ENCODE peak calls at places on chromosomes 5 and 9, in eight cellular contexts. Q, H, N, L, I, V, A and P are unnamed samples.

GRCh38 chr5:101897914-101898313 is 398.2 kb downstream of the SLCO4C1 start:
- DNase-seq in Q (no peak), H (no peak), N (no peak), L (peak), I (no peak), V (no peak), A (no peak), P (no peak)

GRCh38 chr5:92332039-92332438 is 948.9 kb upstream of the ARRDC3 start:
- DNase-seq in Q (no peak), H (no peak), N (no peak), L (no peak), I (no peak), V (peak), A (no peak), P (no peak)

GRCh38 chr5:35859101-35859661 is 2.5 kb downstream of the IL7R start:
- DNase-seq in Q (peak), H (peak), N (no peak), L (no peak), I (no peak), V (peak), A (no peak), P (no peak)

GRCh38 chr5:126624534-126624933 is 23.8 kb downstream of the PHAX start:
- DNase-seq in Q (no peak), H (no peak), N (no peak), L (peak), I (no peak), V (peak), A (no peak), P (no peak)

GRCh38 chr9:137816531-137817235 is 60.9 kb upstream of the CACNA1B start:
- DNase-seq in Q (no peak), H (no peak), N (no peak), L (no peak), I (no peak), V (no peak), A (no peak), P (no peak)

GRCh38 chr9:12640021-12640587 is 53.1 kb upstream of the TYRP1 start:
- DNase-seq in Q (no peak), H (no peak), N (no peak), L (no peak), I (no peak), V (peak), A (no peak), P (no peak)

GRCh38 chr5:81134066-81134465 is 99.1 kb upstream of the CKMT2 start:
- DNase-seq in Q (no peak), H (no peak), N (no peak), L (no peak), I (no peak), V (no peak), A (no peak), P (no peak)

GRCh38 chr5:146540421-146540820 is 24.4 kb upstream of the GPR151 start:
- DNase-seq in Q (no peak), H (no peak), N (no peak), L (no peak), I (no peak), V (peak), A (no peak), P (no peak)

GRCh38 chr5:10553476-10553875 is 10.4 kb upstream of the ANKRD33B start:
- DNase-seq in Q (no peak), H (no peak), N (no peak), L (no peak), I (no peak), V (no peak), A (no peak), P (no peak)

GRCh38 chr9:133103183-133103986 is 17.7 kb downstream of the RALGDS start:
- DNase-seq in Q (peak), H (no peak), N (peak), L (peak), I (no peak), V (peak), A (peak), P (peak)

GRCh38 chr5:181261320-181262085 is 560 bp upstream of the TRIM52 start:
- DNase-seq in Q (peak), H (peak), N (peak), L (no peak), I (peak), V (peak), A (peak), P (peak)

GRCh38 chr9:129384887-129385614 is 207.0 kb upstream of the IER5L start:
- DNase-seq in Q (no peak), H (no peak), N (no peak), L (no peak), I (no peak), V (no peak), A (peak), P (no peak)

GRCh38 chr9:82180711-82181110 is 192.1 kb downstream of the SPATA31D1 start:
- DNase-seq in Q (no peak), H (no peak), N (no peak), L (no peak), I (no peak), V (peak), A (no peak), P (no peak)

GRCh38 chr9:124858330-124859046 is 3.3 kb downstream of the RPL35 start:
- DNase-seq in Q (no peak), H (no peak), N (no peak), L (no peak), I (no peak), V (no peak), A (no peak), P (no peak)

GRCh38 chr5:1510631-1511030 is 13.1 kb downstream of the LPCAT1 start:
- DNase-seq in Q (no peak), H (no peak), N (peak), L (no peak), I (peak), V (no peak), A (peak), P (peak)

GRCh38 chr9:116806075-116806474 is 119.0 kb downstream of the TRIM32 start:
- DNase-seq in Q (no peak), H (no peak), N (no peak), L (no peak), I (no peak), V (peak), A (no peak), P (no peak)

GRCh38 chr9:126312584-126313551 is 13.8 kb upstream of the MVB12B start:
- DNase-seq in Q (no peak), H (no peak), N (no peak), L (no peak), I (no peak), V (no peak), A (no peak), P (no peak)

GRCh38 chr5:133868946-133869674 is 99.3 kb downstream of the C5orf15 start:
- DNase-seq in Q (peak), H (peak), N (peak), L (peak), I (peak), V (peak), A (peak), P (peak)

GRCh38 chr9:35269919-35270318 is 108.1 kb downstream of the UNC13B start:
- DNase-seq in Q (no peak), H (no peak), N (no peak), L (no peak), I (no peak), V (no peak), A (no peak), P (no peak)
- H3K27ac ChIP-seq in Q (no peak), H (no peak), N (peak), L (no peak), I (no peak), V (no peak), A (peak), P (no peak)

DNA sequence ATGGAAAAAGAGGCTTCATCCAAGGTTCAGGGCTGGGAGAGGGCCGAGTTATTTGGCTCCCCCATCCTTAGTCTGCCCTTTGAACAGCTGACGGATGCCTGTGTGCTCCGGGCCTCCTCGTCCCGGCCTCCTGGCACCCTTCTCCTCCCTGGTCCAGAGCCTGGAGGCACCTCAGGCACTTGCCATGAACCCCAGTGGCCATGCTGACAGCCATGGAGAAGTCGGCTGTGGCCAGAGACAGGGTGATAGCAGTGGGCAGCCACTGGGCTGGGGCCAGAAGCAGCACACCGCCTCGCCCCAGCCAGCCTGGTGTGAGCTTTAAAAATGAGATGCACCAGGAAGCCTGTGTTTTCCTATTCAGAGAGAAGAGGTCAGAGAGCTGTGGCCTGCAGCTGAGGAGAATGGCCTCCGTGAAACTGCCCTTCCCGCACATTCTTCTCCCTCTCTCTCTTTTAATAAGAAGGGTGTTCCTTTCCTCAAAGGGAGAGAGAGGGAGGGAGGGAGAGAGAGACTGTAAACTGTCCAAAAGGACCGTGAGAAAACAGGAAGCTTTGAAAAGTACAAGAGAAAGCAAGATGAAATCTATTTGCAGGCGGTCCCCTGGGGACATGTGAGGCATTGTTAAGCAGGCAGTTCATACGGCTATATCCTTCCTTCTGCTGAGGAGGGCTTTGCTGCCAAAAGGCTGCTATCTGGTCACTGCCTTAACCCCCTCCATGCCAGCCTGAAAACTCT is 55.3 kb downstream of the ZNF366 start:
- DNase-seq in Q (no peak), H (no peak), N (peak), L (no peak), I (peak), V (peak), A (peak), P (peak)
- H3K27ac ChIP-seq in Q (no peak), H (no peak), N (peak), L (peak), I (peak), V (peak), A (peak), P (peak)

GRCh38 chr5:176754376-176754942 is 55.9 kb upstream of the UNC5A start:
- DNase-seq in Q (no peak), H (no peak), N (no peak), L (no peak), I (no peak), V (peak), A (no peak), P (no peak)
- H3K27ac ChIP-seq in Q (no peak), H (no peak), N (no peak), L (no peak), I (no peak), V (no peak), A (no peak), P (no peak)

GRCh38 chr5:52886206-52886605 is 98.5 kb downstream of the ITGA1 start:
- DNase-seq in Q (no peak), H (no peak), N (no peak), L (no peak), I (no peak), V (no peak), A (no peak), P (no peak)
- H3K27ac ChIP-seq in Q (no peak), H (no peak), N (no peak), L (no peak), I (no peak), V (no peak), A (peak), P (no peak)

GRCh38 chr9:93120846-93121315 is 13.2 kb downstream of the NINJ1 start:
- DNase-seq in Q (no peak), H (no peak), N (no peak), L (no peak), I (no peak), V (no peak), A (no peak), P (no peak)

GRCh38 chr9:93117924-93118862 is 15.9 kb downstream of the NINJ1 start:
- DNase-seq in Q (no peak), H (no peak), N (no peak), L (no peak), I (no peak), V (no peak), A (peak), P (no peak)

GRCh38 chr9:93119703-93119952 is 14.4 kb downstream of the NINJ1 start:
- DNase-seq in Q (no peak), H (no peak), N (no peak), L (no peak), I (no peak), V (no peak), A (no peak), P (no peak)

GRCh38 chr9:93119953-93120845 is 13.9 kb downstream of the NINJ1 start:
- DNase-seq in Q (peak), H (no peak), N (peak), L (no peak), I (peak), V (peak), A (peak), P (peak)

GRCh38 chr9:93118863-93119702 is 15.0 kb downstream of the NINJ1 start:
- DNase-seq in Q (no peak), H (no peak), N (no peak), L (no peak), I (no peak), V (no peak), A (peak), P (no peak)
- H3K27ac ChIP-seq in Q (no peak), H (no peak), N (no peak), L (no peak), I (peak), V (no peak), A (peak), P (no peak)

DNA sequence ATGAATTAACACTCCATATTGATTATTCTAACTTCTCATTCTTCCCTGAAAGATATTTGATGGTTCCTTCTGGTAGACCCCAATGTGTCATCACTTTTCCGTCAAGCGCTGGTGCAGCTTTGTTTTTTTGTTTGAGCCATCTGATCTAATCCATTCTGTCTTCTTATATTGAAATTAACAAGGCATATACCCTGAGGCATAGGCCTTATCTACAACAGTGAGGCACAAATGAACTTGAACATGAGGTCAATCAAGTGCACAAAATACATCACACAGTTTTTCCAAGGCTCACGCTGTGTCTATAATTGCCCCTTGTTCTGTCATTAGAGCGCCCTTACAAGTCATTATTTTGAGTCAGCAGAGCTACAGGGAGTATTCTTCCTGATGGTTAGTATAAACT is 406.6 kb downstream of the MAT2B start:
- DNase-seq in Q (no peak), H (no peak), N (no peak), L (no peak), I (no peak), V (no peak), A (no peak), P (no peak)
- H3K27ac ChIP-seq in Q (no peak), H (no peak), N (no peak), L (no peak), I (no peak), V (no peak), A (no peak), P (no peak)

GRCh38 chr5:67013719-67014118 is 182.9 kb downstream of the CD180 start:
- DNase-seq in Q (no peak), H (no peak), N (no peak), L (no peak), I (no peak), V (no peak), A (no peak), P (no peak)

GRCh38 chr5:67012241-67012640 is 184.4 kb downstream of the CD180 start:
- DNase-seq in Q (no peak), H (no peak), N (no peak), L (peak), I (no peak), V (peak), A (no peak), P (no peak)

GRCh38 chr5:67011422-67011821 is 185.2 kb downstream of the CD180 start:
- DNase-seq in Q (no peak), H (no peak), N (no peak), L (no peak), I (no peak), V (no peak), A (no peak), P (no peak)

GRCh38 chr5:67009028-67009427 is 187.6 kb downstream of the CD180 start:
- DNase-seq in Q (no peak), H (no peak), N (no peak), L (no peak), I (no peak), V (peak), A (no peak), P (no peak)

DNA sequence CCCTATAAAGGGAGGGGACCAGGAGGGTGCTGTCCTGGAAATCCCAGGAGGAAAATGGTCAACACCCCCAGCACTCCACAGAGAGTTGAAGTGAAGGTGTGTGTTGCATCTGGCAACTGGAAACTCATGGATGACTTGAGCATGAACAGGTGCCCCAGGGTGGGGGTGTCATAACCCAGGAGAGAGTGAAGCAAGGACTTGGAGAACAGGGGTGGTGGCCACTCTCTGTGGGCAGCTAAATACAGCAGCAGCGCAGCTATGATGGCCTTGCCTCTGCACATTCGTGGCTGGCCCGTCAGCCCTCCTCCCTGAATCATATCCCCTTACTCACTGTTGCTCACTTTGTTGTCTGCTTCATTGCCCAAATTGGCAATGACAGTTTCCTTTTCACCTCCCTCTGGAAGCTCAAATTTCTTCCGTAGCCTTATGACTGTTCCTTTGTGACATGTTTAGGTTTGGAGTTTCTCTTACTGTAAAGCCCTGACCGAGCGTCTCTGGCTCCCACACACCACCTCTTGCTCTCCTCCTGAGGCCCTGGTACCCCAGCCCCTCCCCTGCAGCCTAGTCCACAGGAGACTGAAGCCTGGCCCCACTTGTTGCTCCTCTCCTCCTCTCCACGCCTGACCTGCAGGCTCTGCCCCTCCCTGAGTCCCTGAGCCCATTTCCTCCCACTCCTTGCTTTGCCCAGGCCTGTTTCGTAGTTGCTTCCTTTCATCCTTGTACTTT is 185.8 kb downstream of the CD180 start:
- DNase-seq in Q (no peak), H (no peak), N (no peak), L (peak), I (no peak), V (peak), A (no peak), P (no peak)
- H3K27ac ChIP-seq in Q (no peak), H (no peak), N (peak), L (no peak), I (peak), V (peak), A (peak), P (peak)

DNA sequence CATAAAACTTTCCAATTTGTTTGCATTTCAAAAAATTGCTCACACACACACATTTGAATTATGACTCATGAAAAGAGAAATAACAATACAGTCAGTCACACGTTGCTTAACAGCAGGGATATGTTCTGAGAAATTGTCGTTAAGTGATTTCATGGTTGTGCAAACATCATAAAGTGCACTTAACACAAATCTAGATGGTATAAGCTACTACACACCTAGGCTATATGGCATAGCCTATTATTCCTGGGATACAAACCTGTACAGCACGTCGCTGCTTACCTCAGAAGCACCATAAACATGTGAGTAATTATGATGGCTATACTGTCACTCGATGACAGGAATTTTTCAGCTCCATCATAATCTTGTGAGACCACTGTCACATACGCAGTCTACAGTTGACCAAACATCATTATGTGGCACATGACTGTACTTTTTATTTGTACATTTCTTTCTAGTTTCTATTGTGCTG is 378.2 kb downstream of the ACTL7B start:
- DNase-seq in Q (no peak), H (no peak), N (no peak), L (peak), I (no peak), V (peak), A (no peak), P (no peak)
- H3K27ac ChIP-seq in Q (no peak), H (no peak), N (no peak), L (no peak), I (no peak), V (peak), A (peak), P (no peak)

DNA sequence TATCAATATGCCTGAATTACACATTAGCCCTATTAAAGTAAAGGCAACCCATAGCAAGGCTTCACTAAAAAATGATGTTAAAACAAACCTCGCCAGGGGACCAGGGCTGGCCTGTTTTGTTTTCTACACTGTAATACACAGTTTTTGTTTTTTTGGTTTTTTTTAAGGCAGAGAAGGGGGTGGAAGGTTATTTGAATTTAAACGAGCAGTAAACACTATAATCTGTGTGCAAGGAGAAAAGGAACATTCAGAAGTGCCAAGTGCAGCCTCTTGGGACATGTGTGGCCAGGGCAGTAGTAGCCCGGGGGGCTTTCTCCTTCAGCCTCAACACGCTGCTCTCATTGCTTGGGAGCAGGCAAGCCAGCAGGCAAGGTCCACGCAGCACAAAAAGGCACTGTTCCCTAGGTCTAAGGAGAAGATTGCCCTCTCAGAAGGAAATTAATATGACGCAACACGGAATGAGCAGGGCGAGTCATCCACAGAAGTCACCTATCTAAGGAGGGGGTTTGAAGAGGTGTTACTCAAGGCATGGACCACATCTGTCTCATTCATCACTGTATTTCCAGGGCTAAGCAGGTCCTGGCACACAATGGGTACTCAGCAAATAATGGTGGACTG is 16.2 kb downstream of the SIL1 start:
- DNase-seq in Q (no peak), H (no peak), N (no peak), L (peak), I (no peak), V (peak), A (no peak), P (no peak)
- H3K27ac ChIP-seq in Q (no peak), H (no peak), N (no peak), L (no peak), I (no peak), V (no peak), A (no peak), P (no peak)

GRCh38 chr9:32775283-32775682 is 8.1 kb upstream of the TMEM215 start:
- DNase-seq in Q (no peak), H (no peak), N (no peak), L (no peak), I (no peak), V (no peak), A (no peak), P (no peak)
- H3K27ac ChIP-seq in Q (no peak), H (no peak), N (no peak), L (no peak), I (no peak), V (no peak), A (no peak), P (no peak)